ENCODE peak calls at places on chromosomes 3 and 15, in six cellular contexts. G is kidney, S is Karpas-422, E is endothelial cell of umbilical vein, P is IMR-90, W is adipocyte. L is an unnamed sample.

GRCh38 chr15:54273928-54274327 is 295.7 kb downstream of the UNC13C start:
- DNase-seq in P (no peak), E (no peak), W (no peak), G (no peak), S (peak; percentile 41), L (no peak)

GRCh38 chr15:80608688-80609087 is 86.4 kb upstream of the ABHD17C start:
- DNase-seq in E (no peak), P (no peak), S (no peak), G (no peak), W (no peak), L (no peak)

GRCh38 chr3:184345678-184346144 is 8.3 kb downstream of the FAM131A start:
- DNase-seq in S (peak; percentile 84), G (peak; percentile 93), W (peak; percentile 69), P (peak; percentile 50), E (peak; percentile 44), L (no peak)

GRCh38 chr3:24481193-24481592 is 13.5 kb downstream of the THRB start:
- DNase-seq in S (no peak), G (no peak), E (no peak), W (no peak), P (no peak), L (no peak)

GRCh38 chr3:171230857-171231256 is 204.3 kb upstream of the SLC2A2 start:
- DNase-seq in W (no peak), G (no peak), S (no peak), P (no peak), E (peak; percentile 14), L (no peak)

GRCh38 chr15:58070801-58071418 is 5.4 kb upstream of the ALDH1A2 start:
- DNase-seq in G (peak; percentile 73), P (peak; percentile 43), S (peak; percentile 79), W (peak; percentile 81), E (peak; percentile 73), L (peak; percentile 22)

GRCh38 chr3:45739944-45740343 is 50.7 kb downstream of the SACM1L start:
- DNase-seq in S (no peak), P (no peak), E (no peak), G (no peak), W (no peak), L (no peak)

GRCh38 chr3:51957520-51958205 is 2.5 kb downstream of the GPR62 start:
- DNase-seq in S (no peak), E (no peak), P (no peak), W (no peak), G (no peak), L (no peak)

GRCh38 chr3:121252676-121253075 is 293.1 kb downstream of the POLQ start:
- DNase-seq in E (no peak), W (no peak), S (no peak), P (no peak), G (no peak), L (no peak)

DNA sequence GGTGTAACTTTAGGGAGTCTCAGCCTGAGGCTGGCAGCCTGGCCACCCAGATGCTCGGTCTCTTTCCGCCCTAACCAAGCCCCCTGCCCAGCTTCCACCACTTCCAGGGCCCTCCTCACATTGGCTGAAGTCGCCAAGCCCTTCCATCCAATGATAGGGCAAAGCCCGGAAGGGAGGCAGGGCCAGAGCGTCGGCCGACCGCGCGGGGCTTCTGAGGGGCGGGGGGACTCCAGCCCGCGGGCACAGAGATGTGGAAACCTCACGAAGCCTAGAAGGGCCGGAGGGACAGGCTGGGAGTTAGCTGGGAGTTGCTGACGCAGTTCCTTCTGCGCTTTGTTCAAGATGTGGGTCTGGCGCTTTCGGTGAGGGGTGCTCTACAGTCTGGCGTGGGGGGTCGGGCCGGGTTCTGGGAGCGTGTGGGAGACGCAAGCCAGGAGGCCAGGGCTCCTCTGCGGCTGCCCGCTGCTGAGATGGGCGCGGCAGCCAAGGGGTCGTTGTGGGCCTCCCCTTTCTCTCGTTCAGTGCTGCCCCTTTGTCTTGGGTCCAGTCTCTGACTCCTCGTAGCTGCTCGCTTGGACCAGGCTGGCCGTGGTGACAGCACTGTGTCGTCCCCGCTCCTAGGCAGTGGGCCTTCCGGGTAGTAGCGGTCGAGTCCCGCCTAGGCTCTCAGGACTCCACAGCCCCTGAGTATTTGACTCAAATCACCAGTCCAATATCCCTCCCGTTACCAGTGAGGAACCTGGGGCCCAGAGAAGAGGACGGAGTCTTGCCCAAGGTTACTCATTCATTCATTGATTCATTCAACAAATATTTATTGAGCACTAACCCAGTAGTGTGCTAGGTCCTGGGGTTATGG is at the start of gene ZNF660:
- DNase-seq in W (peak; percentile 53), E (peak; percentile 55), S (peak; percentile 84), P (peak; percentile 67), G (peak; percentile 89), L (no peak)
- H3K4me3 ChIP-seq in W (peak within 1 kb of the TSS; percentile 87), E (peak within 1 kb of the TSS; percentile 50), S (peak within 1 kb of the TSS; percentile 66), P (peak within 1 kb of the TSS; percentile 63), G (peak within 1 kb of the TSS; percentile 64), L (no peak within 1 kb of the TSS)

DNA sequence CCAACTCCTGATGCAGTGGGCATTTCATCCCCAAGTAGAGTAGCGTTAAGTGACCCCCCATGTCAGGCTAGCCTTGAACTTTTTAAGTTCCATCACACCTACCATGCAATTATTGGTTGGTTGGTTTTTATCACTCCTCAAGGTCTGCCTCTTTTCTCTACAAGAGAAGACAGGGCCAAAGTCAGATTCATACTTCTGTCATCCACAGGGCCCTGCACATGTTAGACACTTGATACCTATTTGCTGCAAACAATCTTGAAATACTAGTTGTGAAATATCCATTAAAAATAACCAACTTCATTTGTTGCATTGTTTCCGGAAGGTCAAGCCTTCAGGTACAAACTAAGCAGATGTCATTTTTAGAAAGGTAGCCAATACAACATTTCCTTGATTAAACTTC is 1.2 kb downstream of the CMSS1 start:
- DNase-seq in W (no peak), G (no peak), E (no peak), P (no peak), S (no peak), L (no peak)
- H3K9ac ChIP-seq in W (peak overlapping the region; percentile 84), G (no peak overlapping the region), E (no peak overlapping the region), P (no peak overlapping the region), S (peak overlapping the region; percentile 70), L (peak overlapping the region; percentile 93)

GRCh38 chr15:38168472-38169057 is 84.1 kb upstream of the SPRED1 start:
- DNase-seq in G (no peak), P (no peak), S (no peak), E (no peak), W (peak; percentile 56), L (no peak)

GRCh38 chr15:38164507-38164906 is 88.1 kb upstream of the SPRED1 start:
- DNase-seq in W (no peak), S (no peak), P (no peak), E (no peak), G (no peak), L (no peak)

GRCh38 chr15:38164061-38164460 is 88.6 kb upstream of the SPRED1 start:
- DNase-seq in P (no peak), S (no peak), W (peak; percentile 35), G (no peak), E (no peak), L (no peak)

GRCh38 chr15:38163651-38164050 is 89.0 kb upstream of the SPRED1 start:
- DNase-seq in W (no peak), P (no peak), S (no peak), G (no peak), E (no peak), L (no peak)
- H3K4me3 ChIP-seq in W (no peak overlapping the region), P (no peak overlapping the region), S (no peak overlapping the region), G (no peak overlapping the region), E (no peak overlapping the region), L (no peak overlapping the region)

GRCh38 chr15:73518180-73518862 is 75.4 kb downstream of the REC114 start:
- DNase-seq in W (no peak), G (no peak), S (no peak), E (no peak), P (no peak), L (no peak)

GRCh38 chr15:73515520-73515919 is 72.6 kb downstream of the REC114 start:
- DNase-seq in E (no peak), P (no peak), G (no peak), S (no peak), W (no peak), L (no peak)

GRCh38 chr15:73522011-73522410 is 79.0 kb downstream of the REC114 start:
- DNase-seq in W (no peak), G (no peak), E (no peak), P (no peak), S (no peak), L (no peak)

GRCh38 chr15:73517566-73517965 is 74.6 kb downstream of the REC114 start:
- DNase-seq in W (no peak), S (no peak), E (no peak), G (no peak), P (no peak), L (no peak)

DNA sequence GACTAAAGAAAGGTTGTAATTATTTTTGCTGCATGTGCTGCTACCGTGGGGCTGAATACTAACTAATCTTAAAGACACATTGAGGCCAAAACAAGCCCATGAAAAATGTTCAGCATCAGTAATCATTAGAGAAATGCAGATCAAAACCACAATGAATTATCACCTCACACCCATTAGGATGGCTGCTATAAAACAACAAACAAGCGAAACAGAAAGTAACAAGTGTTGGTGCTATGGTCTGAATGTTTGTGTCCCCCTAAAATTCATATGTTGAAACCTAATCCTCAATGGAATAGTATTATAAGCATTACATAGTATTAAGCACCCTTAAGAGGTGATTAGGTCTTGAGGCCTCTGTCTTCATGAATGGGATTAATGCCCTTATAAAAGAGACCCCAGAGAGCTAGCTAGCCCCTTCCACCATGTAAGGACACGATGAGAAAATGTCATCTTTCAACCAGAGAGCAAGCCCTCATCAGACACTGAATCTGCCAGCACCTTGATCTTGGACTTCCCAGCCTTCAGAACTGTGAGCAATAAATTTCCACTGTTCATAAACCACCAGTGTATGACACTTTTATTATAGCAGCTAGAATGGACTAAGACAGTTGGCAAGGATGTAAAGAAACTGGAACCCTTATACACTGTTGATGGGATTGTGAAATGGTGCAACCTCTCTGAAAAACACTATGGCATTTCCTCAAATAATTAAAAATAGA is 76.1 kb downstream of the REC114 start:
- DNase-seq in P (no peak), E (no peak), S (no peak), W (no peak), G (no peak), L (no peak)
- H3K9ac ChIP-seq in P (no peak overlapping the region), E (no peak overlapping the region), S (no peak overlapping the region), W (no peak overlapping the region), G (no peak overlapping the region), L (no peak overlapping the region)

GRCh38 chr3:58074126-58074715 is 66.0 kb downstream of the FLNB start:
- DNase-seq in S (no peak), E (no peak), W (no peak), G (no peak), P (no peak), L (no peak)
- H3K4me3 ChIP-seq in S (no peak overlapping the region), E (no peak overlapping the region), W (no peak overlapping the region), G (no peak overlapping the region), P (no peak overlapping the region), L (no peak overlapping the region)

DNA sequence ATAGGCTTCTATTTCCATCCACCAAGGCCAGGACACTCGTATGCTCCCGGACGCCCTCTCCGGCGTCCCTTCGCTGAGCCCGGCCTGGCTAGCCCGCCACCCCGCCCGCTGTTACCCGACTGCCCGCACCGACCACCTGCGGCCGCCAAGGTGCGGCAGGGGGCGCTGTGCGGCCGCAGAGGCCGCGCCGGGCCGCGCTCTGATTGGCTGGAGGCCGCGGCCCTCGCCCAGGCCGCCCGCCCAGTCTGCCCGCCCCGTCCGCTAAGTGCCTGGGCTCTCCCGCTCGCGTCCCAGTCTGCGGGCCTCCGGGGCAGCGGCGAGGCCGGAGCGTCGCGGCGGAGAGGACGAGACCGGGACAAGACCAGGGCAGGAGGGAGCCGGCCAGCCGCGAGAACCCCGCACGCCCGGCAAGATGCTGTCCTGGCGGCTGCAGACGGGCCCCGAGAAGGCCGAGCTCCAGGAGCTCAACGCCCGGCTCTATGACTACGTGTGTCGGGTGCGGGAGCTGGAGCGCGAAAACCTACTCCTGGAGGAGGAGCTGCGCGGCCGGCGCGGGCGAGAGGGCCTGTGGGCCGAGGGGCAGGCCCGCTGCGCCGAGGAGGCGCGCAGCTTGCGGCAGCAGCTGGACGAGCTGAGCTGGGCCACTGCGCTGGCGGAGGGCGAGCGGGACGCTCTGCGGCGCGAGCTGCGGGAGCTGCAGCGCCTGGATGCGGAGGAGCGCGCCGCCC is at the start of gene SYNM:
- DNase-seq in W (peak; percentile 90), E (peak; percentile 83), P (peak; percentile 72), S (no peak), G (peak; percentile 87), L (no peak)
- H3K9ac ChIP-seq in W (peak within 1 kb of the TSS; percentile 43), E (peak within 1 kb of the TSS; percentile 15), P (peak within 1 kb of the TSS; percentile 7), S (no peak within 1 kb of the TSS), G (no peak within 1 kb of the TSS), L (no peak within 1 kb of the TSS)

L was measured in SK-N-MC.